ENCODE peak calls at places on chromosomes 16 and 17, in ten cellular contexts. B, I, T, C, V, G, W, Z, N and K are unnamed samples. For H3K4me1, the result is how much of the 10 kb centered on the place peaks cover.

GRCh38 chr17:77124192-77124908 is 16.4 kb upstream of the SEC14L1 start:
- DNase-seq in I (peak), N (no peak), G (peak), T (no peak), V (no peak), W (no peak), Z (no peak), C (no peak), B (no peak), K (no peak)

GRCh38 chr17:73480740-73481139 is 163.5 kb downstream of the SDK2 start:
- DNase-seq in N (no peak), I (no peak), C (no peak), W (no peak), G (no peak), Z (no peak), B (no peak), V (no peak), T (no peak), K (no peak)

GRCh38 chr17:45895969-45896793 is 1.8 kb downstream of the MAPT start:
- DNase-seq in Z (peak), G (peak), V (peak), N (no peak), W (no peak), B (no peak), I (no peak), C (peak), T (no peak), K (no peak)

GRCh38 chr17:19281161-19281560 is 44.0 kb downstream of the EPN2 start:
- DNase-seq in C (no peak), I (no peak), W (no peak), G (peak), N (no peak), B (no peak), Z (no peak), V (no peak), T (no peak), K (no peak)

GRCh38 chr16:74622005-74622404 is 15.1 kb upstream of the GLG1 start:
- DNase-seq in C (no peak), Z (no peak), W (no peak), B (no peak), I (no peak), T (no peak), G (no peak), N (no peak), V (no peak), K (no peak)

GRCh38 chr17:64091116-64091515 is 38.8 kb downstream of the ERN1 start:
- DNase-seq in G (peak), W (no peak), N (no peak), I (no peak), Z (no peak), V (no peak), B (no peak), T (no peak), C (no peak), K (peak)

GRCh38 chr17:78117027-78117981 is 11.3 kb downstream of the TMC6 start:
- DNase-seq in Z (no peak), C (peak), V (peak), W (no peak), T (peak), I (peak), N (peak), G (no peak), B (no peak), K (no peak)

GRCh38 chr17:76667356-76667755 is 23.8 kb upstream of the ST6GALNAC1 start:
- DNase-seq in G (no peak), C (no peak), N (no peak), V (no peak), W (no peak), I (no peak), T (no peak), B (no peak), Z (no peak), K (no peak)

GRCh38 chr16:57000271-57001025 is 11.1 kb downstream of the NLRC5 start:
- DNase-seq in Z (no peak), W (no peak), C (no peak), N (no peak), I (peak), G (peak), T (peak), V (no peak), B (no peak), K (no peak)

GRCh38 chr16:81531415-81531814 is 86.8 kb downstream of the CMIP start:
- DNase-seq in B (no peak), G (peak), T (peak), W (peak), V (no peak), C (no peak), I (no peak), Z (no peak), N (no peak), K (no peak)

GRCh38 chr16:10878644-10879498 is 1.9 kb downstream of the CIITA start:
- DNase-seq in Z (no peak), W (peak), B (no peak), T (peak), G (peak), N (peak), V (peak), C (peak), I (peak), K (peak)

GRCh38 chr17:43338886-43339516 is 59.8 kb upstream of the ARL4D start:
- DNase-seq in I (peak), W (peak), V (peak), G (peak), C (peak), Z (no peak), N (peak), B (no peak), T (peak), K (peak)

GRCh38 chr17:13393841-13394710 is 207.7 kb downstream of the HS3ST3A1 start:
- DNase-seq in T (no peak), Z (no peak), G (peak), W (no peak), I (peak), V (no peak), B (no peak), C (no peak), N (no peak), K (no peak)

GRCh38 chr17:13398091-13398490 is 203.6 kb downstream of the HS3ST3A1 start:
- DNase-seq in G (no peak), V (no peak), T (no peak), C (no peak), Z (no peak), I (no peak), W (no peak), N (no peak), B (no peak), K (no peak)

GRCh38 chr17:13395872-13396271 is 205.9 kb downstream of the HS3ST3A1 start:
- DNase-seq in I (peak), G (peak), Z (no peak), V (no peak), W (no peak), B (no peak), N (no peak), T (no peak), C (no peak), K (no peak)

GRCh38 chr17:13398853-13399252 is 202.9 kb downstream of the HS3ST3A1 start:
- DNase-seq in W (no peak), C (no peak), G (no peak), V (no peak), Z (no peak), T (no peak), B (no peak), I (no peak), N (no peak), K (no peak)

DNA sequence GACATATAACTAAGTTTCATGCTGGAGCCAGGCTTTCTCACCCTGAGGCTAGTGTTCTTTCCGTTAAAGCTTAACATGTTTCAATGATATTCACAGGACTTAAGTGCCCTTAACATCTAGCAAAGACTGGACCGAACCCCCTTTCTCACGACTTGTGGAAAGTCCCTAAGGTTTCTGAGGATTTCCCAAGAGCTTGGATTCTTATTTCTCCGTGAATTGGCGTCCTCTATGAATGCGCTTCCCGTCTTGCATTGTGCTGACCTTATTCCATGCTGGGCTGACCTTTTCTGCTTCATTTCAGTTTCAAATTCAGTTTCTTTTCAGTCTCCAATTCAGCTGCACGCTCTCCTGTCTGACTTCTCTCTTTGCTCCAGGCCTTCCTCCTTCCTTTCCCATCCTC is 206.4 kb downstream of the HS3ST3A1 start:
- DNase-seq in V (no peak), G (peak), I (no peak), C (no peak), B (no peak), W (no peak), Z (no peak), T (no peak), N (no peak), K (no peak)
- H3K27ac ChIP-seq in V (no peak), G (peak), I (no peak), C (no peak), B (no peak), W (no peak), Z (no peak), T (no peak), N (no peak), K (no peak)

GRCh38 chr16:80006175-80006895 is 405.8 kb upstream of the MAF start:
- DNase-seq in W (peak), N (no peak), I (peak), B (peak), T (no peak), V (no peak), G (peak), C (no peak), Z (no peak), K (no peak)
- H3K9ac ChIP-seq in W (no peak), N (no peak), I (no peak), B (peak), T (no peak), V (no peak), G (no peak), C (no peak), Z (no peak), K (no peak)

DNA sequence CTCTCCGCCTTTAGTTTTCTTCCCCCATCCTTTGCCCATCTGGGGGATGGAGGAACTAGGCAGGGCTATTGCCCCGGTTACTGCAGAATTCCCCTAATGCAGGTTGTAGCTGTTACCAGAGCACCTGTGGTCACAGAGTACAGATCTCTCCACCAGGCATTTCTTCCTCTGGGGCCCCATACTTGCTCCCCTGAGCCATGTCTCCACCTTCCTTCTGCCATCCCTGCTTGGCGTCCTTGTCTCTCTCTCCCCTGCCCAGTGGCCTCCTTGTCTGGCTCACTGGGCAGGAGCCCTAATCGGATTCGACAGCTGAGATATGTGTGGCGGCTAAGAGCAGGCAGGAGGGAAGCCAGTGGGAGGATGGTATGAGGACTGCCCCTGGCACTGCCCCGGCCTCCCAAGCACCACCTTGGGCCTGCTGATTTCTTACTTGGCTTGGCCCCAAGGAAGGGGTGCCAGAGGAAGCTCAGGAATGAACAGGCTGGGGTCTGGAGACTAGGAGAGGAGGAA is 2.0 kb downstream of the RARA start:
- DNase-seq in G (no peak), B (no peak), N (no peak), I (no peak), V (no peak), W (no peak), C (peak), Z (no peak), T (peak), K (no peak)
- H3K4me1 ChIP-seq in G (half or more), B (half or more), N (under half), I (half or more), V (under half), W (under half), C (half or more), Z (under half), T (half or more), K (half or more)

GRCh38 chr17:1484060-1484535 is 8.4 kb downstream of the MYO1C start:
- DNase-seq in N (peak), C (no peak), V (no peak), G (no peak), B (no peak), Z (no peak), T (peak), W (peak), I (no peak), K (no peak)
- H3K27ac ChIP-seq in N (no peak), C (no peak), V (no peak), G (no peak), B (no peak), Z (peak), T (peak), W (no peak), I (peak), K (no peak)

GRCh38 chr17:48074322-48075054 is 26.3 kb downstream of the NFE2L1 start:
- DNase-seq in V (peak), N (peak), T (no peak), B (peak), Z (peak), I (peak), W (peak), G (peak), C (peak), K (peak)
- H3K9ac ChIP-seq in V (no peak), N (no peak), T (peak), B (no peak), Z (no peak), I (no peak), W (no peak), G (peak), C (no peak), K (no peak)

GRCh38 chr16:8678068-8678927 is 3.9 kb downstream of the ABAT start:
- DNase-seq in I (peak), C (no peak), G (peak), T (no peak), Z (no peak), W (no peak), V (no peak), N (no peak), B (no peak), K (no peak)
- H3K4me1 ChIP-seq in I (under half), C (under half), G (under half), T (under half), Z (under half), W (under half), V (under half), N (under half), B (under half), K (under half)

GRCh38 chr17:70271200-70271599 is 101.9 kb downstream of the KCNJ2 start:
- DNase-seq in V (no peak), B (no peak), G (no peak), N (no peak), T (no peak), I (no peak), W (no peak), Z (no peak), C (peak), K (no peak)
- H3K27ac ChIP-seq in V (no peak), B (no peak), G (no peak), N (no peak), T (no peak), I (no peak), W (no peak), Z (no peak), C (no peak), K (no peak)